ENCODE peak calls at places on chromosomes 12 and 14, in nine cellular contexts. One of them, this sample, is unnamed.

GRCh38 chr12:97756066-97756701 is 293.6 kb downstream of the RMST start:
- DNase-seq in stomach: no peak
- DNase-seq in fibroblast of pulmonary artery: peak
- DNase-seq in NCI-H1436 treated with DMSO at 0.1 percent for 48 hours: no peak
- DNase-seq in A549: no peak
- DNase-seq in activated naive CD4-positive, alpha-beta T cell: no peak
- DNase-seq in ACHN: no peak
- DNase-seq in AG09309: no peak
- DNase-seq in naive thymus-derived CD4-positive, alpha-beta T cell: no peak
- DNase-seq in this sample: no peak

GRCh38 chr12:121084229-121084628 is 45.2 kb upstream of the OASL start:
- DNase-seq in activated naive CD4-positive, alpha-beta T cell: no peak
- DNase-seq in naive thymus-derived CD4-positive, alpha-beta T cell: no peak
- DNase-seq in ACHN: no peak
- DNase-seq in stomach: no peak
- DNase-seq in AG09309: no peak
- DNase-seq in A549: no peak
- DNase-seq in fibroblast of pulmonary artery: no peak
- DNase-seq in NCI-H1436 treated with DMSO at 0.1 percent for 48 hours: no peak
- DNase-seq in this sample: no peak

GRCh38 chr12:53067074-53067992 is 11.9 kb downstream of the SPRYD3 start:
- DNase-seq in stomach: peak
- DNase-seq in fibroblast of pulmonary artery: no peak
- DNase-seq in NCI-H1436 treated with DMSO at 0.1 percent for 48 hours: no peak
- DNase-seq in AG09309: no peak
- DNase-seq in activated naive CD4-positive, alpha-beta T cell: no peak
- DNase-seq in A549: no peak
- DNase-seq in ACHN: no peak
- DNase-seq in naive thymus-derived CD4-positive, alpha-beta T cell: no peak
- DNase-seq in this sample: no peak

GRCh38 chr12:46049665-46050064 is 59.3 kb upstream of the SCAF11 start:
- DNase-seq in naive thymus-derived CD4-positive, alpha-beta T cell: no peak
- DNase-seq in ACHN: no peak
- DNase-seq in AG09309: no peak
- DNase-seq in activated naive CD4-positive, alpha-beta T cell: no peak
- DNase-seq in NCI-H1436 treated with DMSO at 0.1 percent for 48 hours: no peak
- DNase-seq in fibroblast of pulmonary artery: no peak
- DNase-seq in A549: no peak
- DNase-seq in stomach: no peak
- DNase-seq in this sample: no peak

GRCh38 chr12:88816201-88816600 is 235.9 kb upstream of the KITLG start:
- DNase-seq in NCI-H1436 treated with DMSO at 0.1 percent for 48 hours: no peak
- DNase-seq in AG09309: peak
- DNase-seq in ACHN: no peak
- DNase-seq in stomach: no peak
- DNase-seq in naive thymus-derived CD4-positive, alpha-beta T cell: no peak
- DNase-seq in fibroblast of pulmonary artery: no peak
- DNase-seq in A549: no peak
- DNase-seq in activated naive CD4-positive, alpha-beta T cell: no peak
- DNase-seq in this sample: no peak

GRCh38 chr14:58362798-58363412 is 32.8 kb upstream of the TOMM20L start:
- DNase-seq in ACHN: peak
- DNase-seq in activated naive CD4-positive, alpha-beta T cell: no peak
- DNase-seq in stomach: no peak
- DNase-seq in NCI-H1436 treated with DMSO at 0.1 percent for 48 hours: no peak
- DNase-seq in A549: peak
- DNase-seq in fibroblast of pulmonary artery: peak
- DNase-seq in AG09309: no peak
- DNase-seq in naive thymus-derived CD4-positive, alpha-beta T cell: peak
- DNase-seq in this sample: peak

GRCh38 chr14:24103451-24103850 is 9.3 kb downstream of the PCK2 start:
- DNase-seq in NCI-H1436 treated with DMSO at 0.1 percent for 48 hours: no peak
- DNase-seq in fibroblast of pulmonary artery: no peak
- DNase-seq in AG09309: no peak
- DNase-seq in A549: no peak
- DNase-seq in stomach: no peak
- DNase-seq in naive thymus-derived CD4-positive, alpha-beta T cell: no peak
- DNase-seq in ACHN: no peak
- DNase-seq in activated naive CD4-positive, alpha-beta T cell: no peak
- DNase-seq in this sample: no peak

GRCh38 chr14:95518045-95518751 is 1.7 kb upstream of the SYNE3 start:
- DNase-seq in A549: no peak
- DNase-seq in naive thymus-derived CD4-positive, alpha-beta T cell: no peak
- DNase-seq in AG09309: no peak
- DNase-seq in activated naive CD4-positive, alpha-beta T cell: no peak
- DNase-seq in NCI-H1436 treated with DMSO at 0.1 percent for 48 hours: peak
- DNase-seq in stomach: no peak
- DNase-seq in ACHN: no peak
- DNase-seq in fibroblast of pulmonary artery: peak
- DNase-seq in this sample: no peak

GRCh38 chr12:3896851-3897351 is 23.7 kb upstream of the PARP11 start:
- DNase-seq in ACHN: no peak
- DNase-seq in activated naive CD4-positive, alpha-beta T cell: no peak
- DNase-seq in naive thymus-derived CD4-positive, alpha-beta T cell: no peak
- DNase-seq in AG09309: no peak
- DNase-seq in fibroblast of pulmonary artery: no peak
- DNase-seq in NCI-H1436 treated with DMSO at 0.1 percent for 48 hours: no peak
- DNase-seq in A549: no peak
- DNase-seq in stomach: no peak
- DNase-seq in this sample: no peak

GRCh38 chr12:76449572-76449971 is 101.4 kb upstream of the BBS10 start:
- DNase-seq in AG09309: no peak
- DNase-seq in A549: peak
- DNase-seq in NCI-H1436 treated with DMSO at 0.1 percent for 48 hours: no peak
- DNase-seq in naive thymus-derived CD4-positive, alpha-beta T cell: no peak
- DNase-seq in stomach: no peak
- DNase-seq in ACHN: peak
- DNase-seq in activated naive CD4-positive, alpha-beta T cell: no peak
- DNase-seq in fibroblast of pulmonary artery: peak
- DNase-seq in this sample: peak